ENCODE peak calls at places on chromosomes 12 and 14, in six cellular contexts. One of them, this sample, is unnamed.

GRCh38 chr12:22333186-22333745 is 1.2 kb downstream of the ST8SIA1 start:
- DNase-seq in HCT116: no peak
- DNase-seq in heart left ventricle: no peak
- DNase-seq in testis: no peak
- DNase-seq in body of pancreas: no peak
- DNase-seq in K562: no peak
- DNase-seq in this sample: no peak

GRCh38 chr12:87509233-87509820 is 519.9 kb downstream of the C12orf50 start:
- DNase-seq in K562: no peak
- DNase-seq in heart left ventricle: no peak
- DNase-seq in HCT116: peak; percentile 44
- DNase-seq in testis: no peak
- DNase-seq in body of pancreas: no peak
- DNase-seq in this sample: no peak

GRCh38 chr12:17333287-17333686 is 727.3 kb upstream of the LMO3 start:
- DNase-seq in body of pancreas: no peak
- DNase-seq in heart left ventricle: no peak
- DNase-seq in K562: no peak
- DNase-seq in HCT116: peak; percentile 3
- DNase-seq in testis: no peak
- DNase-seq in this sample: no peak

GRCh38 chr12:49553512-49554088 is 14.3 kb downstream of the MCRS1 start:
- DNase-seq in K562: peak; percentile 61
- DNase-seq in testis: no peak
- DNase-seq in HCT116: peak; percentile 45
- DNase-seq in heart left ventricle: peak; percentile 3
- DNase-seq in body of pancreas: no peak
- DNase-seq in this sample: no peak

GRCh38 chr12:130335517-130336392 is 1.9 kb upstream of the PIWIL1 start:
- DNase-seq in body of pancreas: peak; percentile 59
- DNase-seq in K562: peak; percentile 71
- DNase-seq in HCT116: peak; percentile 40
- DNase-seq in testis: peak; percentile 81
- DNase-seq in heart left ventricle: no peak
- DNase-seq in this sample: peak; percentile 38

GRCh38 chr12:14845350-14845750 is 2.0 kb upstream of the ART4 start:
- DNase-seq in HCT116: peak; percentile 37
- DNase-seq in body of pancreas: peak; percentile 65
- DNase-seq in testis: peak; percentile 63
- DNase-seq in K562: peak; percentile 58
- DNase-seq in heart left ventricle: no peak
- DNase-seq in this sample: peak; percentile 73

GRCh38 chr12:93122569-93123091 is 193.5 kb upstream of the EEA1 start:
- DNase-seq in HCT116: no peak
- DNase-seq in testis: no peak
- DNase-seq in body of pancreas: no peak
- DNase-seq in heart left ventricle: no peak
- DNase-seq in K562: no peak
- DNase-seq in this sample: no peak

GRCh38 chr12:127149226-127149964 is 1117.6 kb upstream of the TMEM132C start:
- DNase-seq in testis: no peak
- DNase-seq in K562: no peak
- DNase-seq in body of pancreas: no peak
- DNase-seq in heart left ventricle: no peak
- DNase-seq in HCT116: no peak
- DNase-seq in this sample: no peak

GRCh38 chr14:99273724-99274345 is 1.8 kb upstream of the BCL11B start:
- DNase-seq in heart left ventricle: no peak
- DNase-seq in body of pancreas: no peak
- DNase-seq in testis: no peak
- DNase-seq in HCT116: no peak
- DNase-seq in K562: no peak
- DNase-seq in this sample: no peak

GRCh38 chr12:42742691-42743090 is 153.1 kb upstream of the PRICKLE1 start:
- DNase-seq in K562: no peak
- DNase-seq in HCT116: no peak
- DNase-seq in body of pancreas: no peak
- DNase-seq in heart left ventricle: peak; percentile 31
- DNase-seq in testis: no peak
- DNase-seq in this sample: no peak

GRCh38 chr12:57759360-57759980 is 4.6 kb downstream of the MARCHF9 start:
- DNase-seq in body of pancreas: peak; percentile 57
- DNase-seq in heart left ventricle: no peak
- DNase-seq in testis: no peak
- DNase-seq in K562: peak; percentile 58
- DNase-seq in HCT116: no peak
- DNase-seq in this sample: no peak

GRCh38 chr14:81464253-81465001 is 64.3 kb upstream of the STON2 start:
- DNase-seq in testis: peak; percentile 72
- DNase-seq in body of pancreas: peak; percentile 57
- DNase-seq in heart left ventricle: no peak
- DNase-seq in K562: peak; percentile 74
- DNase-seq in HCT116: peak; percentile 40
- DNase-seq in this sample: peak; percentile 62

GRCh38 chr14:71852201-71852600 is 80.0 kb upstream of the RGS6 start:
- DNase-seq in body of pancreas: no peak
- DNase-seq in testis: no peak
- DNase-seq in heart left ventricle: no peak
- DNase-seq in HCT116: no peak
- DNase-seq in K562: no peak
- DNase-seq in this sample: no peak

GRCh38 chr12:121861549-121862254 is 3.0 kb upstream of the HPD start:
- DNase-seq in K562: peak; percentile 50
- DNase-seq in body of pancreas: no peak
- DNase-seq in HCT116: no peak
- DNase-seq in heart left ventricle: no peak
- DNase-seq in testis: no peak
- DNase-seq in this sample: no peak

GRCh38 chr14:65336191-65336591 is 76.3 kb upstream of the FUT8 start:
- DNase-seq in body of pancreas: no peak
- DNase-seq in HCT116: no peak
- DNase-seq in K562: no peak
- DNase-seq in testis: no peak
- DNase-seq in heart left ventricle: no peak
- DNase-seq in this sample: no peak

GRCh38 chr12:118103601-118104382 is at the start of gene VSIG10:
- DNase-seq in HCT116: no peak
- DNase-seq in body of pancreas: peak; percentile 77
- DNase-seq in K562: peak; percentile 40
- DNase-seq in heart left ventricle: peak; percentile 82
- DNase-seq in testis: peak; percentile 55
- DNase-seq in this sample: peak; percentile 71

GRCh38 chr12:108720757-108721514 is 10.4 kb downstream of the CORO1C start:
- DNase-seq in heart left ventricle: no peak
- DNase-seq in testis: no peak
- DNase-seq in K562: no peak
- DNase-seq in body of pancreas: no peak
- DNase-seq in HCT116: no peak
- DNase-seq in this sample: no peak

GRCh38 chr12:62834406-62834805 is 100.5 kb downstream of the PPM1H start:
- DNase-seq in heart left ventricle: peak; percentile 70
- DNase-seq in K562: peak; percentile 14
- DNase-seq in body of pancreas: no peak
- DNase-seq in testis: peak; percentile 73
- DNase-seq in HCT116: no peak
- DNase-seq in this sample: peak; percentile 68

GRCh38 chr12:98999569-98999968 is 354.5 kb downstream of the APAF1 start:
- DNase-seq in HCT116: no peak
- DNase-seq in testis: no peak
- DNase-seq in heart left ventricle: no peak
- DNase-seq in body of pancreas: no peak
- DNase-seq in K562: no peak
- DNase-seq in this sample: no peak

GRCh38 chr12:127888948-127889347 is 378.0 kb upstream of the TMEM132C start:
- DNase-seq in K562: no peak
- DNase-seq in body of pancreas: no peak
- DNase-seq in testis: no peak
- DNase-seq in HCT116: no peak
- DNase-seq in heart left ventricle: peak; percentile 26
- DNase-seq in this sample: no peak

GRCh38 chr12:93039930-93040329 is 110.8 kb upstream of the EEA1 start:
- DNase-seq in testis: no peak
- DNase-seq in body of pancreas: no peak
- DNase-seq in K562: no peak
- DNase-seq in HCT116: no peak
- DNase-seq in heart left ventricle: no peak
- DNase-seq in this sample: no peak

GRCh38 chr12:111404362-111405148 is 1.2 kb upstream of the SH2B3 start:
- DNase-seq in K562: peak; percentile 94
- DNase-seq in heart left ventricle: no peak
- DNase-seq in HCT116: no peak
- DNase-seq in testis: no peak
- DNase-seq in body of pancreas: peak; percentile 39
- DNase-seq in this sample: no peak

GRCh38 chr12:111406474-111407370 is 999 bp downstream of the SH2B3 start:
- DNase-seq in testis: no peak
- DNase-seq in K562: peak; percentile 35
- DNase-seq in heart left ventricle: peak; percentile 74
- DNase-seq in HCT116: no peak
- DNase-seq in body of pancreas: no peak
- DNase-seq in this sample: no peak

GRCh38 chr12:111407371-111408115 is 1.8 kb downstream of the SH2B3 start:
- DNase-seq in body of pancreas: no peak
- DNase-seq in testis: no peak
- DNase-seq in HCT116: no peak
- DNase-seq in K562: peak; percentile 30
- DNase-seq in heart left ventricle: no peak
- DNase-seq in this sample: no peak

GRCh38 chr12:111405149-111405855 is 421 bp upstream of the SH2B3 start:
- DNase-seq in K562: peak; percentile 99
- DNase-seq in heart left ventricle: peak; percentile 96
- DNase-seq in HCT116: peak; percentile 87
- DNase-seq in body of pancreas: peak; percentile 98
- DNase-seq in testis: peak; percentile 98
- DNase-seq in this sample: peak; percentile 98

GRCh38 chr12:111405856-111406473 is at the start of gene SH2B3:
- DNase-seq in body of pancreas: no peak
- DNase-seq in testis: no peak
- DNase-seq in heart left ventricle: no peak
- DNase-seq in HCT116: no peak
- DNase-seq in K562: no peak
- DNase-seq in this sample: no peak
- TF ChIP-seq POLR2A in body of pancreas: peak; percentile 12
- TF ChIP-seq POLR2A in testis: no peak
- TF ChIP-seq POLR2A in heart left ventricle: peak; percentile 82
- TF ChIP-seq POLR2A in HCT116: no peak
- TF ChIP-seq POLR2A in K562: peak; percentile 41
- TF ChIP-seq POLR2A in this sample: peak; percentile 22

GRCh38 chr12:84131076-84131475 is 781.5 kb downstream of the SLC6A15 start:
- DNase-seq in K562: no peak
- DNase-seq in HCT116: no peak
- DNase-seq in testis: no peak
- DNase-seq in body of pancreas: no peak
- DNase-seq in heart left ventricle: no peak
- DNase-seq in this sample: no peak

GRCh38 chr12:84135879-84136278 is 776.7 kb downstream of the SLC6A15 start:
- DNase-seq in body of pancreas: no peak
- DNase-seq in testis: no peak
- DNase-seq in heart left ventricle: no peak
- DNase-seq in HCT116: no peak
- DNase-seq in K562: no peak
- DNase-seq in this sample: no peak

GRCh38 chr12:84134797-84135366 is 777.7 kb downstream of the SLC6A15 start:
- DNase-seq in HCT116: no peak
- DNase-seq in K562: no peak
- DNase-seq in testis: no peak
- DNase-seq in heart left ventricle: no peak
- DNase-seq in body of pancreas: no peak
- DNase-seq in this sample: no peak

DNA sequence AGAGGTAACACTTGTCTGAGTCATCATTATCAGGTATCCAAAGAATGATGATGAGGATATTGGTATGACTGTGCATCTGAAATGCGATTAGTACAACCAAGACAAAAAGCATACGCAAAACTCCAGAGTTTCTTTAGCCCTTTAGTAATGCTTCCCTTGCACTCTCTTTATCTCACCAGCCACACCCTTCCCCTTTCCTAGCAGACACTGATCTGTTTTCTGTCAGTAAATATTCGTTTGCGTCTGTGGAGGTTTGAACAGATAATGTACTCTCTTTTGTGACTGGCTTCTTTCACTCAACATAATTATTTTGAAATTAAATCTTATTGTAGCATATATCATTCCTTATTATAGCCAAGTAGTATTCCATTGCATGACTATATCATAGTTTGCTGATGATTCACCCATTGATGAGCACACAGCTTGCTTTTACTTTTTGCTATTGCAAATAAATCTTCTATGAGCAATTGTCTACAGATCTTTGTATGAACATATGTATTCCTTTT is 775.7 kb downstream of the SLC6A15 start:
- DNase-seq in body of pancreas: no peak
- DNase-seq in testis: no peak
- DNase-seq in HCT116: no peak
- DNase-seq in heart left ventricle: no peak
- DNase-seq in K562: no peak
- DNase-seq in this sample: no peak
- H3K27ac ChIP-seq in body of pancreas: no peak overlapping the region
- H3K27ac ChIP-seq in testis: no peak overlapping the region
- H3K27ac ChIP-seq in HCT116: no peak overlapping the region
- H3K27ac ChIP-seq in heart left ventricle: no peak overlapping the region
- H3K27ac ChIP-seq in K562: no peak overlapping the region
- H3K27ac ChIP-seq in this sample: no peak overlapping the region

GRCh38 chr12:106114084-106115068 is 24.4 kb downstream of the NUAK1 start:
- DNase-seq in heart left ventricle: no peak
- DNase-seq in HCT116: no peak
- DNase-seq in body of pancreas: no peak
- DNase-seq in K562: no peak
- DNase-seq in testis: no peak
- DNase-seq in this sample: peak; percentile 40
- H3K27me3 ChIP-seq in heart left ventricle: no peaks in the 10 kb centered on the region
- H3K27me3 ChIP-seq in HCT116: no peaks in the 10 kb centered on the region
- H3K27me3 ChIP-seq in body of pancreas: no peaks in the 10 kb centered on the region
- H3K27me3 ChIP-seq in K562: peaks cover 9% of the 10 kb centered on the region
- H3K27me3 ChIP-seq in testis: no peaks in the 10 kb centered on the region
- H3K27me3 ChIP-seq in this sample: no peaks in the 10 kb centered on the region

DNA sequence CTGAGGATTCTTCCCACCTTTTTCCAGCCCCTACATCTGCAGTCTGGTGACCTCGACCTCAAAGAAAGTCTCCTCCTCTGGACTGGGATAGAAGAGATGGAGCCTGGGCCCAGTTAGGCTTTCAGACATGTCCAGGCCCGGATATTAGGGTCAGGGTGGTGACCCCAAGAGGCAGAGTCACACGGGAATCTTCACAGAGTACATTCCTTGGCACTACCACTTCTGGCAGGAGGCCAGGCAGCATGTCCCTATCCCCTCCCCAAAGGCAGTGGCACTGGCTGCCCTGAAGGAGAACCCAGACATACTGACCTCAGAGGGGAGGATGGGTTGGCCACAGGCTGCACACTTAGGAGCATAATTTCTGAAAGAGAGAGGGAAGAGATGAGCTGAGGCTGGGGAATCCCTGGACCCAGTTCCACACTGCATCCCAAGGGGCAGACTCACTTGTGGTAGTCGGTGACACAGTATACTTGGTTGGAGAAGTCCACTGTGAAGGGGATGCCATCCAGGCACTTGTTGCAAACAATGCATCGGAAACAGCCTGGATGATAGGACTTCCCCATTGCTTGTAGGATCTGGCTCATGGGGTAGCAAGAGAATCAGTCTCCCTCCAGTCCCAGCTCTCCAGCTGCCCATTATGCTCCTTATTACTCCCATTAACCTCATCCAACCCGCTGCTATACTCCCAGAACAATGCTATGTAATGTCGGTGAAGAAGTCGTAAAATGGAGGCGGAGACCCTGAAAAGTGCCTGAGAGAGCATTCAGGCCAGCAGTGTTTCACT is 7.6 kb downstream of the AJUBA start:
- DNase-seq in K562: no peak
- DNase-seq in testis: no peak
- DNase-seq in heart left ventricle: peak; percentile 63
- DNase-seq in HCT116: no peak
- DNase-seq in body of pancreas: peak; percentile 18
- DNase-seq in this sample: no peak
- TF ChIP-seq POLR2A in K562: no peak
- TF ChIP-seq POLR2A in testis: no peak
- TF ChIP-seq POLR2A in heart left ventricle: no peak
- TF ChIP-seq POLR2A in HCT116: no peak
- TF ChIP-seq POLR2A in body of pancreas: no peak
- TF ChIP-seq POLR2A in this sample: no peak